ENCODE peak calls at places on chromosomes 13 and 19, in ten cellular contexts. F is adrenal gland; G is effector memory CD4-positive, alpha-beta T cell; J is psoas muscle; A is ovary; P is body of pancreas; H is cardiac muscle cell; Y is transverse colon; T is K562; U is uterus. X is an unnamed sample.

GRCh38 chr13:31764556-31764955 is 25.2 kb downstream of the RXFP2 start:
- DNase-seq in H (no peak), P (no peak), U (no peak), F (no peak), A (no peak), T (no peak), J (no peak), Y (no peak), G (no peak), X (no peak)

GRCh38 chr19:56105090-56105701 is 15.9 kb downstream of the ZNF787 start:
- DNase-seq in U (peak; percentile 69), Y (peak; percentile 89), F (peak; percentile 89), G (peak; percentile 13), P (peak; percentile 91), T (no peak), A (peak; percentile 73), J (peak; percentile 88), H (peak; percentile 61), X (peak; percentile 37)

GRCh38 chr19:32174386-32175113 is 170.9 kb upstream of the ZNF507 start:
- DNase-seq in Y (no peak), U (no peak), F (no peak), A (no peak), P (no peak), T (no peak), H (no peak), J (no peak), G (no peak), X (no peak)

GRCh38 chr13:44232729-44233128 is 140.9 kb upstream of the SERP2 start:
- DNase-seq in F (no peak), P (no peak), J (no peak), T (no peak), A (no peak), G (no peak), H (no peak), U (no peak), Y (no peak), X (no peak)

GRCh38 chr13:48775804-48776203 is 122.1 kb downstream of the CYSLTR2 start:
- DNase-seq in H (peak; percentile 86), U (no peak), G (no peak), Y (no peak), F (no peak), P (no peak), A (no peak), T (no peak), J (no peak), X (no peak)

GRCh38 chr19:17302391-17303166 is 646 bp downstream of the ABHD8 start:
- DNase-seq in J (peak; percentile 71), G (no peak), U (peak; percentile 51), P (peak; percentile 39), Y (no peak), T (peak; percentile 16), A (peak; percentile 74), F (no peak), H (no peak), X (peak; percentile 60)

GRCh38 chr19:52778811-52779210 is 7.8 kb downstream of the ZNF600 start:
- DNase-seq in G (peak; percentile 19), J (no peak), U (no peak), T (no peak), A (no peak), Y (no peak), P (no peak), F (no peak), H (no peak), X (peak; percentile 65)

GRCh38 chr19:46224773-46225172 is 4.8 kb upstream of the IGFL1 start:
- DNase-seq in T (no peak), P (no peak), U (no peak), G (no peak), J (no peak), H (no peak), F (no peak), A (no peak), Y (no peak), X (no peak)

GRCh38 chr13:92727118-92727517 is 499.5 kb upstream of the GPC6 start:
- DNase-seq in H (no peak), F (no peak), J (no peak), A (no peak), P (no peak), Y (no peak), U (no peak), T (no peak), G (no peak), X (no peak)

GRCh38 chr13:67223024-67223423 is 7.1 kb downstream of the PCDH9 start:
- DNase-seq in J (no peak), G (no peak), P (no peak), A (no peak), U (no peak), F (no peak), Y (no peak), H (peak; percentile 36), T (no peak), X (no peak)

GRCh38 chr13:34419025-34419424 is 523.0 kb upstream of the NBEA start:
- DNase-seq in J (no peak), F (no peak), H (no peak), P (no peak), Y (no peak), G (no peak), A (no peak), T (no peak), U (no peak), X (no peak)

GRCh38 chr19:3866798-3867638 is 1.8 kb downstream of the ZFR2 start:
- DNase-seq in U (no peak), T (no peak), J (no peak), G (no peak), Y (no peak), H (no peak), F (no peak), P (no peak), A (no peak), X (no peak)

GRCh38 chr13:59542303-59542702 is 621.4 kb downstream of the DIAPH3 start:
- DNase-seq in F (no peak), A (no peak), U (no peak), Y (no peak), H (peak; percentile 19), T (no peak), P (no peak), J (no peak), G (no peak), X (no peak)
- H3K4me1 ChIP-seq in F (no peaks in the 10 kb centered on the region), A (no peaks in the 10 kb centered on the region), U (no peaks in the 10 kb centered on the region), Y (no peaks in the 10 kb centered on the region), H (no peaks in the 10 kb centered on the region), T (no peaks in the 10 kb centered on the region), P (no peaks in the 10 kb centered on the region), J (no peaks in the 10 kb centered on the region), G (no peaks in the 10 kb centered on the region), X (no peaks in the 10 kb centered on the region)

GRCh38 chr19:38733241-38733492 is 11.1 kb downstream of the CAPN12 start:
- DNase-seq in P (no peak), H (no peak), T (no peak), J (no peak), F (no peak), Y (no peak), A (no peak), G (no peak), U (no peak), X (no peak)

GRCh38 chr19:38733493-38734175 is 10.6 kb downstream of the CAPN12 start:
- DNase-seq in T (no peak), J (no peak), H (no peak), Y (no peak), A (peak; percentile 42), G (no peak), P (peak; percentile 16), F (no peak), U (peak; percentile 21), X (no peak)

GRCh38 chr19:38730470-38730730 is 13.9 kb downstream of the CAPN12 start:
- DNase-seq in T (no peak), A (no peak), F (no peak), J (no peak), G (no peak), P (no peak), U (no peak), H (no peak), Y (no peak), X (no peak)

GRCh38 chr19:38730731-38731589 is 13.3 kb downstream of the CAPN12 start:
- DNase-seq in U (peak; percentile 19), T (no peak), H (no peak), G (no peak), Y (no peak), F (no peak), A (peak; percentile 38), P (peak; percentile 21), J (no peak), X (no peak)

DNA sequence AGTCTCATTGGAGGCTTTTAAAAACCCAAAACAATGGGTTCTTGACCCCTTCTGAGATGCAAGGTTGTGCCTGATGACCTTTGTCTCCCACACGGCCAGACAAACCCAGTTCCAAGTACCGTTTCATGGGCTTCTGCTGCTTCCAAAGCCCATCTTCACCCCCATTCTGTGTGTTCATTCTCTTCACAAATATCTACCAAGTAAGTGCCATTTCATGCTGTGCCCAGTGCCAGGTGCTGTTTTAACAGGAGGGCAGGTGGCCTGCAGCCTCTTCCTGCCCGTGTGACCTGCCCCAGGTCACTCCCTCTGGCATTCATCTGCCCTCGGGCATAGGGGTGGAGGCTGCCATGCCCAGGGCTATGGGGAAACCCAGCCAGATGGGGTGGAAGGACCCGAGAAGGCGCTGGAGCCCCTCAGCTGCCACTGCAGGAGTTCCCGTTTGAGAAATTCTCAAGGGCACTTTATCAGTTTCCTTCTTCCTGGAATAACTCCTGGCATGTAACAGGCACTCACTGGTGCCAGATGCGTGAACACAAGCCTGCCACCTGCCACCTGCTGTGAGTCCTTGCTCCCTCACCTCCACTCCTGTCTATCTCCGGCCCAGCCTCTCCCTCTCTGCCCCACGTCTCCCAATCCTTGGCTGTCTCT is 12.5 kb downstream of the CAPN12 start:
- DNase-seq in U (peak; percentile 19), Y (peak; percentile 75), A (peak; percentile 29), P (peak; percentile 91), G (no peak), J (no peak), H (no peak), F (peak; percentile 74), T (no peak), X (no peak)
- H3K27ac ChIP-seq in U (peak overlapping the region; percentile 76), Y (peak overlapping the region; percentile 86), A (no peak overlapping the region), P (peak overlapping the region; percentile 92), G (no peak overlapping the region), J (peak overlapping the region; percentile 42), H (peak overlapping the region; percentile 60), F (peak overlapping the region; percentile 43), T (peak overlapping the region; percentile 14), X (no peak overlapping the region)

DNA sequence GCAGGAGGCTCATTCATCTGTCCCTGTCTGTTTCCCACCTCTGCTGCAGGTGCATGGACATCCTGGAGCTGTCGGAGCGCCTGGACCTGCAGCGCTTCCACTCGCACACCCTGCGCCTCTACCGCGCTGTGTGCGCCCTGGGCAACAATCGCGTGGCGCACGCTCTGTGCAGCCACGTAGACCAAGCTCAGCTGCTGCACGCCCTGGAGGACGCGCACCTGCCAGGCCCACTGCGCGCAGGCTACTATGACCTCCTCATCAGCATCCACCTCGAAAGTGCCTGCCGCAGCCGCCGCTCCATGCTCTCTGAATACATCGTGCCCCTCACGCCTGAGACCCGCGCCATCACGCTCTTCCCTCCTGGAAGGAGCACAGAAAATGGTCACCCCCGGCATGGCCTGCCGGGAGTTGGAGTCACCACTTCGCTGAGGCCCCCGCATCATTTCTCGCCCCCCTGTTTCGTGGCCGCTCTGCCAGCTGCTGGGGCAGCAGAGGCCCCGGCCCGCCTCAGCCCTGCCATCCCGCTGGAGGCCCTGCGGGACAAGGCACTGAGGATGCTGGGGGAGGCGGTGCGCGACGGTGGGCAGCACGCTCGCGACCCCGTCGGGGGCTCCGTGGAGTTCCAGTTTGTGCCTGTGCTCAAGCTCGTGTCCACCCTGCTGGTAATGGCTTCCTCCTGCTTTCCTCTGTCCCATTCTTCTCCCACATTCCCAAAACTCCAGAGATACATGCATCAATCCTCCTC is 52.2 kb downstream of the RYR1 start:
- DNase-seq in T (no peak), A (no peak), J (no peak), F (no peak), H (no peak), P (no peak), Y (no peak), G (no peak), U (no peak), X (no peak)
- H3K27me3 ChIP-seq in T (no peaks in the 10 kb centered on the region), A (no peaks in the 10 kb centered on the region), J (peaks cover 2% of the 10 kb centered on the region), F (no peaks in the 10 kb centered on the region), H (no peaks in the 10 kb centered on the region), P (no peaks in the 10 kb centered on the region), Y (no peaks in the 10 kb centered on the region), G (no peaks in the 10 kb centered on the region), U (no peaks in the 10 kb centered on the region), X (no peaks in the 10 kb centered on the region)

GRCh38 chr19:15305582-15306334 is 26.6 kb downstream of the BRD4 start:
- DNase-seq in P (no peak), T (no peak), H (no peak), F (no peak), A (no peak), G (no peak), Y (no peak), J (no peak), U (no peak), X (no peak)
- H3K4me1 ChIP-seq in P (peaks cover 86% of the 10 kb centered on the region), T (peaks cover 21% of the 10 kb centered on the region), H (peaks cover 34% of the 10 kb centered on the region), F (peaks cover 26% of the 10 kb centered on the region), A (peaks cover 22% of the 10 kb centered on the region), G (peaks cover 45% of the 10 kb centered on the region), Y (peaks cover 49% of the 10 kb centered on the region), J (peaks cover 81% of the 10 kb centered on the region), U (peaks cover 11% of the 10 kb centered on the region), X (peaks cover 79% of the 10 kb centered on the region)

X was measured in CD4-positive, alpha-beta memory T cell.